ENCODE peak calls at places on chromosome 17, in nine cellular contexts. One of them, this sample, is unnamed.

GRCh38 chr17:157901-158300 is 20.5 kb downstream of the SCGB1C2 start:
- DNase-seq in A673: no peak
- DNase-seq in heart right ventricle: no peak
- DNase-seq in neural progenitor cell: no peak
- DNase-seq in DMS79 treated with DMSO at 0.1 percent for 48 hours: no peak
- DNase-seq in activated naive CD8-positive, alpha-beta T cell treated with anti-CD3 and anti-CD28 coated beads, Interleukin-2, amount 50 U/mL, for 24 hours: no peak
- DNase-seq in astrocyte of the spinal cord: no peak
- DNase-seq in stimulated activated CD4-positive, alpha-beta T cell treated with anti-CD3 and anti-CD28 coated beads, Interleukin-4, amount 100 ng/mL, for 48 hours: no peak
- DNase-seq in neuronal stem cell: no peak
- DNase-seq in this sample: no peak

GRCh38 chr17:82007228-82007494 is 15.5 kb downstream of the CENPX start:
- DNase-seq in A673: no peak
- DNase-seq in heart right ventricle: no peak
- DNase-seq in neural progenitor cell: no peak
- DNase-seq in DMS79 treated with DMSO at 0.1 percent for 48 hours: no peak
- DNase-seq in activated naive CD8-positive, alpha-beta T cell treated with anti-CD3 and anti-CD28 coated beads, Interleukin-2, amount 50 U/mL, for 24 hours: no peak
- DNase-seq in astrocyte of the spinal cord: no peak
- DNase-seq in stimulated activated CD4-positive, alpha-beta T cell treated with anti-CD3 and anti-CD28 coated beads, Interleukin-4, amount 100 ng/mL, for 48 hours: no peak
- DNase-seq in neuronal stem cell: no peak
- DNase-seq in this sample: no peak

GRCh38 chr17:17415006-17415405 is 61.8 kb upstream of the MED9 start:
- DNase-seq in A673: no peak
- DNase-seq in heart right ventricle: no peak
- DNase-seq in neural progenitor cell: no peak
- DNase-seq in DMS79 treated with DMSO at 0.1 percent for 48 hours: no peak
- DNase-seq in activated naive CD8-positive, alpha-beta T cell treated with anti-CD3 and anti-CD28 coated beads, Interleukin-2, amount 50 U/mL, for 24 hours: no peak
- DNase-seq in astrocyte of the spinal cord: no peak
- DNase-seq in stimulated activated CD4-positive, alpha-beta T cell treated with anti-CD3 and anti-CD28 coated beads, Interleukin-4, amount 100 ng/mL, for 48 hours: no peak
- DNase-seq in neuronal stem cell: no peak
- DNase-seq in this sample: no peak

GRCh38 chr17:79027925-79028491 is 4.0 kb downstream of the C1QTNF1 start:
- DNase-seq in A673: no peak
- DNase-seq in heart right ventricle: no peak
- DNase-seq in neural progenitor cell: no peak
- DNase-seq in DMS79 treated with DMSO at 0.1 percent for 48 hours: no peak
- DNase-seq in activated naive CD8-positive, alpha-beta T cell treated with anti-CD3 and anti-CD28 coated beads, Interleukin-2, amount 50 U/mL, for 24 hours: no peak
- DNase-seq in astrocyte of the spinal cord: no peak
- DNase-seq in stimulated activated CD4-positive, alpha-beta T cell treated with anti-CD3 and anti-CD28 coated beads, Interleukin-4, amount 100 ng/mL, for 48 hours: no peak
- DNase-seq in neuronal stem cell: no peak
- DNase-seq in this sample: no peak

GRCh38 chr17:82118178-82118814 is 20.3 kb upstream of the FASN start:
- DNase-seq in A673: no peak
- DNase-seq in heart right ventricle: no peak
- DNase-seq in neural progenitor cell: no peak
- DNase-seq in DMS79 treated with DMSO at 0.1 percent for 48 hours: no peak
- DNase-seq in activated naive CD8-positive, alpha-beta T cell treated with anti-CD3 and anti-CD28 coated beads, Interleukin-2, amount 50 U/mL, for 24 hours: no peak
- DNase-seq in astrocyte of the spinal cord: no peak
- DNase-seq in stimulated activated CD4-positive, alpha-beta T cell treated with anti-CD3 and anti-CD28 coated beads, Interleukin-4, amount 100 ng/mL, for 48 hours: no peak
- DNase-seq in neuronal stem cell: no peak
- DNase-seq in this sample: no peak

GRCh38 chr17:56918916-56919315 is 5.1 kb upstream of the TRIM25 start:
- DNase-seq in A673: no peak
- DNase-seq in heart right ventricle: no peak
- DNase-seq in neural progenitor cell: no peak
- DNase-seq in DMS79 treated with DMSO at 0.1 percent for 48 hours: no peak
- DNase-seq in activated naive CD8-positive, alpha-beta T cell treated with anti-CD3 and anti-CD28 coated beads, Interleukin-2, amount 50 U/mL, for 24 hours: no peak
- DNase-seq in astrocyte of the spinal cord: no peak
- DNase-seq in stimulated activated CD4-positive, alpha-beta T cell treated with anti-CD3 and anti-CD28 coated beads, Interleukin-4, amount 100 ng/mL, for 48 hours: no peak
- DNase-seq in neuronal stem cell: no peak
- DNase-seq in this sample: no peak

GRCh38 chr17:74842599-74843351 is 16.9 kb downstream of the GRIN2C start:
- DNase-seq in A673: peak; percentile 72
- DNase-seq in heart right ventricle: peak; percentile 62
- DNase-seq in neural progenitor cell: peak; percentile 89
- DNase-seq in DMS79 treated with DMSO at 0.1 percent for 48 hours: peak; percentile 39
- DNase-seq in activated naive CD8-positive, alpha-beta T cell treated with anti-CD3 and anti-CD28 coated beads, Interleukin-2, amount 50 U/mL, for 24 hours: no peak
- DNase-seq in astrocyte of the spinal cord: peak; percentile 37
- DNase-seq in stimulated activated CD4-positive, alpha-beta T cell treated with anti-CD3 and anti-CD28 coated beads, Interleukin-4, amount 100 ng/mL, for 48 hours: no peak
- DNase-seq in neuronal stem cell: peak; percentile 48
- DNase-seq in this sample: no peak

GRCh38 chr17:751269-752001 is 629 bp downstream of the GEMIN4 start:
- DNase-seq in A673: peak; percentile 66
- DNase-seq in heart right ventricle: peak; percentile 17
- DNase-seq in neural progenitor cell: peak; percentile 57
- DNase-seq in DMS79 treated with DMSO at 0.1 percent for 48 hours: peak; percentile 22
- DNase-seq in activated naive CD8-positive, alpha-beta T cell treated with anti-CD3 and anti-CD28 coated beads, Interleukin-2, amount 50 U/mL, for 24 hours: peak; percentile 57
- DNase-seq in astrocyte of the spinal cord: peak; percentile 34
- DNase-seq in stimulated activated CD4-positive, alpha-beta T cell treated with anti-CD3 and anti-CD28 coated beads, Interleukin-4, amount 100 ng/mL, for 48 hours: peak; percentile 36
- DNase-seq in neuronal stem cell: peak; percentile 29
- DNase-seq in this sample: no peak

GRCh38 chr17:57099165-57099564 is 14.1 kb downstream of the AKAP1 start:
- DNase-seq in A673: no peak
- DNase-seq in heart right ventricle: no peak
- DNase-seq in neural progenitor cell: no peak
- DNase-seq in DMS79 treated with DMSO at 0.1 percent for 48 hours: no peak
- DNase-seq in activated naive CD8-positive, alpha-beta T cell treated with anti-CD3 and anti-CD28 coated beads, Interleukin-2, amount 50 U/mL, for 24 hours: no peak
- DNase-seq in astrocyte of the spinal cord: no peak
- DNase-seq in stimulated activated CD4-positive, alpha-beta T cell treated with anti-CD3 and anti-CD28 coated beads, Interleukin-4, amount 100 ng/mL, for 48 hours: no peak
- DNase-seq in neuronal stem cell: no peak
- DNase-seq in this sample: no peak

GRCh38 chr17:18026408-18026776 is 12.6 kb downstream of the ATPAF2 start:
- DNase-seq in A673: peak; percentile 91
- DNase-seq in heart right ventricle: peak; percentile 60
- DNase-seq in neural progenitor cell: no peak
- DNase-seq in DMS79 treated with DMSO at 0.1 percent for 48 hours: no peak
- DNase-seq in activated naive CD8-positive, alpha-beta T cell treated with anti-CD3 and anti-CD28 coated beads, Interleukin-2, amount 50 U/mL, for 24 hours: peak; percentile 14
- DNase-seq in astrocyte of the spinal cord: peak; percentile 70
- DNase-seq in stimulated activated CD4-positive, alpha-beta T cell treated with anti-CD3 and anti-CD28 coated beads, Interleukin-4, amount 100 ng/mL, for 48 hours: no peak
- DNase-seq in neuronal stem cell: no peak
- DNase-seq in this sample: no peak

GRCh38 chr17:15257316-15257925 is 7.7 kb downstream of the PMP22 start:
- DNase-seq in A673: peak; percentile 80
- DNase-seq in heart right ventricle: peak; percentile 87
- DNase-seq in neural progenitor cell: peak; percentile 83
- DNase-seq in DMS79 treated with DMSO at 0.1 percent for 48 hours: no peak
- DNase-seq in activated naive CD8-positive, alpha-beta T cell treated with anti-CD3 and anti-CD28 coated beads, Interleukin-2, amount 50 U/mL, for 24 hours: peak; percentile 71
- DNase-seq in astrocyte of the spinal cord: peak; percentile 81
- DNase-seq in stimulated activated CD4-positive, alpha-beta T cell treated with anti-CD3 and anti-CD28 coated beads, Interleukin-4, amount 100 ng/mL, for 48 hours: peak; percentile 56
- DNase-seq in neuronal stem cell: peak; percentile 62
- DNase-seq in this sample: no peak

GRCh38 chr17:80819422-80820164 is 172.0 kb upstream of the CHMP6 start:
- DNase-seq in A673: no peak
- DNase-seq in heart right ventricle: no peak
- DNase-seq in neural progenitor cell: no peak
- DNase-seq in DMS79 treated with DMSO at 0.1 percent for 48 hours: no peak
- DNase-seq in activated naive CD8-positive, alpha-beta T cell treated with anti-CD3 and anti-CD28 coated beads, Interleukin-2, amount 50 U/mL, for 24 hours: no peak
- DNase-seq in astrocyte of the spinal cord: no peak
- DNase-seq in stimulated activated CD4-positive, alpha-beta T cell treated with anti-CD3 and anti-CD28 coated beads, Interleukin-4, amount 100 ng/mL, for 48 hours: no peak
- DNase-seq in neuronal stem cell: no peak
- DNase-seq in this sample: no peak

GRCh38 chr17:29133146-29133713 is 47.0 kb downstream of the MYO18A start:
- DNase-seq in A673: no peak
- DNase-seq in heart right ventricle: peak; percentile 74
- DNase-seq in neural progenitor cell: no peak
- DNase-seq in DMS79 treated with DMSO at 0.1 percent for 48 hours: no peak
- DNase-seq in activated naive CD8-positive, alpha-beta T cell treated with anti-CD3 and anti-CD28 coated beads, Interleukin-2, amount 50 U/mL, for 24 hours: no peak
- DNase-seq in astrocyte of the spinal cord: peak; percentile 71
- DNase-seq in stimulated activated CD4-positive, alpha-beta T cell treated with anti-CD3 and anti-CD28 coated beads, Interleukin-4, amount 100 ng/mL, for 48 hours: no peak
- DNase-seq in neuronal stem cell: no peak
- DNase-seq in this sample: no peak

GRCh38 chr17:31506517-31506916 is 115.0 kb downstream of the RAB11FIP4 start:
- DNase-seq in A673: no peak
- DNase-seq in heart right ventricle: no peak
- DNase-seq in neural progenitor cell: no peak
- DNase-seq in DMS79 treated with DMSO at 0.1 percent for 48 hours: no peak
- DNase-seq in activated naive CD8-positive, alpha-beta T cell treated with anti-CD3 and anti-CD28 coated beads, Interleukin-2, amount 50 U/mL, for 24 hours: no peak
- DNase-seq in astrocyte of the spinal cord: no peak
- DNase-seq in stimulated activated CD4-positive, alpha-beta T cell treated with anti-CD3 and anti-CD28 coated beads, Interleukin-4, amount 100 ng/mL, for 48 hours: no peak
- DNase-seq in neuronal stem cell: no peak
- DNase-seq in this sample: no peak

This sample was measured in NCI-H1417 treated with DMSO at 0.1 percent for 48 hours.